ENCODE peak calls at places on chromosomes 1 and 21, in seven cellular contexts. Z is GM12891, T is prostate gland, J is GM23338, M is H1, H is HL-60, Y is suprapubic skin. P is an unnamed sample.

GRCh38 chr1:192160186-192160585 is 1.9 kb downstream of the RGS18 start:
- DNase-seq in Z (no peak), H (no peak), J (no peak), Y (no peak), T (no peak), M (no peak), P (no peak)

GRCh38 chr21:44275041-44275440 is 10.6 kb upstream of the AIRE start:
- DNase-seq in Z (no peak), H (no peak), Y (no peak), J (no peak), M (no peak), T (no peak), P (no peak)

GRCh38 chr1:184698001-184698400 is 56.7 kb downstream of the EDEM3 start:
- DNase-seq in Y (no peak), M (no peak), H (no peak), T (no peak), Z (no peak), J (no peak), P (no peak)

GRCh38 chr1:95012389-95012788 is 60.4 kb downstream of the ALG14 start:
- DNase-seq in J (no peak), Z (no peak), T (no peak), M (no peak), Y (no peak), H (no peak), P (no peak)

GRCh38 chr21:16215193-16215592 is 485.4 kb downstream of the USP25 start:
- DNase-seq in J (no peak), H (no peak), Y (no peak), T (no peak), M (no peak), Z (no peak), P (no peak)

GRCh38 chr1:199173356-199173755 is 534.5 kb downstream of the PTPRC start:
- DNase-seq in H (no peak), Z (no peak), J (no peak), M (no peak), Y (no peak), T (no peak), P (no peak)

GRCh38 chr1:165508291-165508690 is 35.5 kb upstream of the LRRC52 start:
- DNase-seq in T (no peak), J (no peak), H (no peak), Y (no peak), M (no peak), Z (no peak), P (no peak)

GRCh38 chr1:77536813-77537212 is 145.6 kb downstream of the ZZZ3 start:
- DNase-seq in Y (no peak), J (no peak), Z (no peak), H (no peak), M (no peak), T (no peak), P (no peak)

GRCh38 chr1:212463565-212464270 is 31.0 kb downstream of the NENF start:
- DNase-seq in M (no peak), Z (no peak), H (no peak), Y (no peak), J (no peak), T (no peak), P (no peak)

GRCh38 chr1:109864960-109865611 is 45.6 kb upstream of the CSF1 start:
- DNase-seq in T (no peak), H (no peak), Z (no peak), M (no peak), J (no peak), Y (peak; percentile 73), P (no peak)

GRCh38 chr1:219812491-219813221 is 115.7 kb downstream of the SLC30A10 start:
- DNase-seq in J (peak; percentile 91), T (peak; percentile 13), Y (no peak), Z (peak; percentile 42), M (peak; percentile 57), H (no peak), P (no peak)

GRCh38 chr1:173477286-173478098 is at the start of gene PRDX6:
- DNase-seq in T (peak; percentile 91), H (peak; percentile 68), M (peak; percentile 15), J (peak; percentile 92), Z (peak; percentile 8), Y (peak; percentile 92), P (peak; percentile 93)

GRCh38 chr1:234330843-234331215 is 42.4 kb upstream of the COA6 start:
- DNase-seq in J (no peak), H (no peak), T (no peak), M (no peak), Z (no peak), Y (no peak), P (no peak)

GRCh38 chr1:112439592-112439991 is 43.6 kb downstream of the CTTNBP2NL start:
- DNase-seq in M (no peak), Y (no peak), Z (no peak), T (no peak), H (no peak), J (no peak), P (no peak)

GRCh38 chr1:156641761-156642264 is at the start of gene BCAN:
- DNase-seq in Y (no peak), M (no peak), J (peak; percentile 89), T (no peak), H (no peak), Z (no peak), P (no peak)

GRCh38 chr1:51898090-51898734 is 19.7 kb upstream of the NRDC start:
- DNase-seq in M (no peak), Z (no peak), Y (no peak), T (no peak), H (no peak), J (no peak), P (no peak)

GRCh38 chr1:60984066-60984799 is 98.1 kb upstream of the NFIA start:
- DNase-seq in H (no peak), Z (no peak), Y (peak; percentile 66), J (no peak), T (no peak), M (no peak), P (no peak)

GRCh38 chr1:22141493-22141892 is 1.4 kb downstream of the WNT4 start:
- DNase-seq in H (no peak), J (no peak), M (no peak), Y (no peak), Z (no peak), T (no peak), P (no peak)

GRCh38 chr21:38918629-38919346 is 113.1 kb downstream of the ETS2 start:
- DNase-seq in Y (no peak), H (no peak), M (no peak), T (no peak), J (no peak), Z (no peak), P (peak; percentile 20)

GRCh38 chr1:72285074-72285425 is 2.7 kb upstream of the NEGR1 start:
- DNase-seq in Y (peak; percentile 56), T (no peak), H (no peak), M (no peak), J (no peak), Z (no peak), P (no peak)

GRCh38 chr1:79059361-79059760 is 52.8 kb upstream of the ADGRL4 start:
- DNase-seq in J (no peak), H (no peak), M (no peak), Z (no peak), T (no peak), Y (no peak), P (no peak)

GRCh38 chr1:117093870-117094621 is 27.5 kb downstream of the TRIM45 start:
- DNase-seq in Z (peak; percentile 9), Y (no peak), M (no peak), T (no peak), J (peak; percentile 61), H (no peak), P (no peak)

GRCh38 chr1:152026895-152027294 is 9.9 kb downstream of the S100A11 start:
- DNase-seq in Z (no peak), Y (no peak), J (no peak), T (no peak), M (no peak), H (no peak), P (no peak)

GRCh38 chr1:173330149-173330951 is 123.2 kb upstream of the TNFSF4 start:
- DNase-seq in M (no peak), H (peak; percentile 18), J (no peak), Y (no peak), Z (no peak), T (no peak), P (no peak)

GRCh38 chr21:29656504-29657227 is 283.1 kb downstream of the GRIK1 start:
- DNase-seq in M (no peak), J (no peak), H (peak; percentile 51), Z (no peak), Y (no peak), T (no peak), P (no peak)

GRCh38 chr1:205928256-205928655 is 15.0 kb downstream of the SLC26A9 start:
- DNase-seq in H (no peak), M (no peak), T (no peak), Z (no peak), J (no peak), Y (no peak), P (no peak)
- TF ChIP-seq POLR2AphosphoS5 in H (no peak), M (no peak), T (no peak), Z (no peak), J (no peak), Y (no peak), P (no peak)

DNA sequence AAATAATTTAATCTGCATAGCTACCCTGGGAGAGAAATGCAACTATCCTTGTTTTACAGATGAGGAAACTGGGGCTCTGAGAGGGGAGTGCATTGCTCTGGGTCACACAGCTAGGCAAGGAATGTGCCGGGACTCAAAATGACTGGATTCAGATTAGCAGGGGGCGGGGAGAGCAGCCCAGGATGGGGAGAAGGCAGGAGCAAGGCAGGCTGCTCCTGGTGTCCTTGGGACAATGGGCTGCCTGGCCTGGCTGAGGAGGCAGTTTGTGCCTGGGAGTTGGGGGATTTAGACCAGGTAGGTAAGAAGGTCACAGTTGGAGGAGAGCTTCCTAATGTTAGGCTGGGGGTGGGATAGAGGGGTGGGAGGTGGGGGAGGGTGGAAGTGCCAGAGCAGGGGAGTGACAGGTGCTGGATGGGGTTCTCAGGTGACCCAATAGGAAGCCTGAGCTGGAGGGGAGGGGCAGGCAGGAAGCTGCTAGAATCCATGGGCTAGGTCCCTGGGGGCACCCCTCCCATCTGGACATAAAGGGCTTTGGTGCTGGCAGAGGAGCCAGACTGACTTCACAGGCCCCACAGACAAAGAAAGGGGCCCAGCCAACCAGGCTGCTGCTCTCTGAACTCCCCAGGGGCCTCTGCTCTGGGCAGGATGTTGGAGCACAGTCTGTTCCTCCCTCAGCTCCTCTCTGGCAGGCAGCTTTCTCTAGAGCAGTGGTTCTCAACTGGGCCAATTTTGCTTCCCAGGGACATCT is 29.0 kb downstream of the TRIM62 start:
- DNase-seq in Z (no peak), T (peak; percentile 26), M (peak; percentile 46), J (peak; percentile 90), Y (no peak), H (no peak), P (no peak)
- TF ChIP-seq POLR2AphosphoS5 in Z (no peak), T (peak; percentile 45), M (no peak), J (peak; percentile 34), Y (no peak), H (no peak), P (no peak)

DNA sequence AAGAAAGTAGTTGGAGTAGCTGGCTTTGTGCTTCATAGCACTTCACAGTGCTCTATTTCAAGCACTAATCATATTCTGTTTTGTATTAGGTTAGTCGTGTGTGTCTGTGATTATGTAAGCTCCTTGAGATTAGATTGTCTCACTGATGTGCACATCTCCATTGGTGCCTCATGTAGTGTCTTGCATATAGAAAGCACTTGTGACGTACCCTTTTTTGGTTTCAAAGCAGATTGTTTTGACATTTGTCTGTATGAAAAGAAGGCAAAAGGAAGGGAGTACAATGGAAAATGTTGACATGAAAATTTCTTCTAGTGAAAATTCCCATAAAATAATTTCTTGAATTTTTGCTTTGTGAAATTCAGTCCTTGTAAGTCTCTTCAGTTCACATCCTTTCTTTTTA is 14.0 kb downstream of the BTBD8 start:
- DNase-seq in Y (no peak), J (no peak), H (no peak), Z (no peak), M (no peak), T (no peak), P (no peak)
- TF ChIP-seq POLR2AphosphoS5 in Y (no peak), J (no peak), H (no peak), Z (no peak), M (no peak), T (no peak), P (no peak)

GRCh38 chr1:230186003-230186863 is 119.2 kb downstream of the GALNT2 start:
- DNase-seq in J (peak; percentile 75), Y (no peak), H (no peak), T (peak; percentile 87), M (peak; percentile 62), Z (no peak), P (no peak)
- TF ChIP-seq POLR2AphosphoS5 in J (no peak), Y (no peak), H (no peak), T (peak; percentile 84), M (no peak), Z (no peak), P (peak; percentile 80)

P was measured in upper lobe of left lung.